ENCODE peak calls at places on chromosome 11, in four cellular contexts. W is right lobe of liver, X is prostate gland, H is Caco-2. F is an unnamed sample.

GRCh38 chr11:77172666-77172982 is 44.6 kb downstream of the MYO7A start:
- DNase-seq in W (peak; percentile 65), X (no peak), H (peak; percentile 66), F (no peak)

GRCh38 chr11:69354545-69354897 is 60.6 kb downstream of the MYEOV start:
- DNase-seq in W (no peak), X (no peak), H (no peak), F (no peak)

GRCh38 chr11:134661660-134662059 is 249.6 kb upstream of the B3GAT1 start:
- DNase-seq in W (no peak), X (no peak), H (no peak), F (no peak)

GRCh38 chr11:62217191-62217748 is 8.8 kb downstream of the SCGB2A1 start:
- DNase-seq in W (no peak), X (no peak), H (no peak), F (no peak)

GRCh38 chr11:79428406-79428805 is 12.4 kb downstream of the TENM4 start:
- DNase-seq in W (no peak), X (no peak), H (no peak), F (no peak)

GRCh38 chr11:59475176-59475575 is 2.1 kb downstream of the OR4D10 start:
- DNase-seq in W (no peak), X (no peak), H (no peak), F (no peak)

GRCh38 chr11:121540627-121541026 is 87.9 kb upstream of the SORL1-AS1 start:
- DNase-seq in W (no peak), X (no peak), H (no peak), F (no peak)

GRCh38 chr11:130653838-130654601 is 205.6 kb downstream of the ADAMTS15 start:
- DNase-seq in W (peak; percentile 95), X (peak; percentile 74), H (no peak), F (no peak)

GRCh38 chr11:117713676-117714075 is 83.3 kb downstream of the DSCAML1 start:
- DNase-seq in W (no peak), X (no peak), H (no peak), F (no peak)

GRCh38 chr11:17154409-17155159 is 53.2 kb downstream of the PIK3C2A start:
- DNase-seq in W (no peak), X (no peak), H (no peak), F (no peak)

GRCh38 chr11:87803748-87804147 is 371.5 kb downstream of the RAB38 start:
- DNase-seq in W (no peak), X (no peak), H (no peak), F (no peak)

GRCh38 chr11:87804176-87804575 is 371.1 kb downstream of the RAB38 start:
- DNase-seq in W (no peak), X (no peak), H (no peak), F (no peak)

GRCh38 chr11:87809256-87809655 is 366.0 kb downstream of the RAB38 start:
- DNase-seq in W (no peak), X (no peak), H (no peak), F (no peak)
- H3K4me1 ChIP-seq in W (no peaks in the 10 kb centered on the region), X (no peaks in the 10 kb centered on the region), H (peaks cover 15% of the 10 kb centered on the region), F (no peaks in the 10 kb centered on the region)

GRCh38 chr11:119700536-119701346 is 28.3 kb downstream of the NECTIN1 start:
- DNase-seq in W (no peak), X (no peak), H (no peak), F (no peak)
- H3K4me1 ChIP-seq in W (peaks cover 22% of the 10 kb centered on the region), X (no peaks in the 10 kb centered on the region), H (peaks cover 36% of the 10 kb centered on the region), F (peaks cover 10% of the 10 kb centered on the region)

DNA sequence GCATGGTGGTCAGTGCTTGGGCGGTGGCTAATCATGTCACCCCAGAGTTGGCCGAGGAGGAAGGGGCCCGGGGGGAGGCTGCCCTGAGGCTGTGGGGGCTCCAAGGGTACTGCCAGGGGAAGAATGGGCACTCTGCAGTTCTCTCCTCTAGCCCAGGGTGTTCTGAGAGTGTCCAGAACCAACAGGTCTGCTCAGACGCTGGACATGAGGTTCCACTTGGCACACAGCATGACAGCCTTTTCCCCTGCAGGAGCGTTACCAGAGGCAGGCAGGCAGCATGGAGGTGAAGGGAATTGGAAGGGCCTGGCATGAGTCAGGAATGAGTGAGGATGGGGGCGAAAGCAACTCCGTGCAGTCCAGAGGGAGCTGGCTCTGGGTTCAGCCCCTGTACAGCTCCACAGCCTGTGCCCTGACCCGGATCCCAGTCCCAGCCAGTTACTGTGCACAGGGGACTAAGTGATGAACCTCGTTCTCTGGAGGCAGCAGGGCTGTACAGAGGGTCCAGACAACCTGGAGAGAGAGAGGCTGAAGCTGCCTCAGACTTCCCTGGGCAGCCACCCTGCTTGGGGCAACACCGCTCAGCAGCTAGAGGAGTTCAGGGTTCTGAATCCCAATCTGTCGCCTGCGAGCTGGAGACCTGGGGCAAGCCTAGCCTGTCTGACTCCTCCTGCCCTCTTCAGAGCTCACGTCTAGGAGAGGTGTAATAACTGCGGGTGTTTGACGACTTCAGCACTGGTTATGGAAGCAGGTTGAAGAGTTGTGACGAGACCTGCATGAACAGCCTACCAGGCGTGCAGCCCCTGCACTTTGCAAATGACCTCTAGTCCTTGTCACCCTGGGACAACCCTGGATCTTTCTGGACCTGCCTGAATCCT is 14.7 kb upstream of the TUB start:
- DNase-seq in W (no peak), X (no peak), H (no peak), F (no peak)
- H3K4me1 ChIP-seq in W (peaks cover 18% of the 10 kb centered on the region), X (no peaks in the 10 kb centered on the region), H (no peaks in the 10 kb centered on the region), F (peaks cover 15% of the 10 kb centered on the region)

GRCh38 chr11:126115253-126115540 is 52.5 kb upstream of the CDON start:
- DNase-seq in W (no peak), X (peak; percentile 70), H (no peak), F (no peak)
- H3K4me1 ChIP-seq in W (peaks cover 26% of the 10 kb centered on the region), X (peaks cover 21% of the 10 kb centered on the region), H (no peaks in the 10 kb centered on the region), F (peaks cover 37% of the 10 kb centered on the region)

DNA sequence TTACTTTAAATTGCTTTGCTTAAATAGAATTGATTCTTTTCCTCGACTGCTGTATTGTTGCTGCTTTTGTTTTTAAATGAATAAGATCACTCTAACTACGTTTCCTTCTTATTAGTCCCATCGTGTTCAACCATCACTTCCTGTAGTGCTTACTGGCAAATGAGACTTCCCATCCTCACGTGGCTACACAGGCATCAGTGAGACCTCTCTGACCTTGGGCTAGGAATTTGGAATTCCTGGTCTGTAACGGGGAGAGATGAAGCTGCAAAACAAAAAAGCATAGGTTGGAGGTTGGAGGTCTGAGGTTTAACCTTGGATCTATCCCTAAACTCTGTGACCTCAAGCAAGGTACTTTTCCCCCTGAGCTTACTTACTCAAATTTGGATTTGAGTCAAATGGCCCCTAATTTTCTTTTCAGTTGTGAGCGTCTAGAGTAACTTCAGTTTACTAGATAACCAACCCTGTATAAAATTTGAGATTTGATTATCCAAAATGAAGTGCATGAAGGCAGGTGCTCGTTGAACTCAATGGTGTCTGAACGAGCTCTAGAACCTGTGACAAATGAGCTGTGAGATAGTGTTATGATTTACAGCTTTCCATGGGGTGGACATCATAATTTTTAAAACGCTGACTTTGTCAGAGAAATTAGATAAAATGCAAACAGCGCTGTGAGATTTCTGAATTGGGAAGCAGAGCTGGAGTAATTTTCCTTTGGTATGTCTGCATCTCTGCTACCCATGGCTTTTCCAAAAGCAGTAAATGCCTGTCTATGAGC is 151.2 kb downstream of the DBX1 start:
- DNase-seq in W (no peak), X (no peak), H (no peak), F (no peak)
- H3K4me1 ChIP-seq in W (peaks cover 48% of the 10 kb centered on the region), X (no peaks in the 10 kb centered on the region), H (peaks cover 41% of the 10 kb centered on the region), F (peaks cover 61% of the 10 kb centered on the region)

F was measured in A549.